ENCODE peak calls at places on chromosome 5, in ten cellular contexts. One of them, this sample, is unnamed.
A peak's percentile ranks its signal among the peaks of the same experiment; 100 is the strongest.

GRCh38 chr5:21452429-21452828 is 1400.7 kb downstream of the CDH12 start:
- DNase-seq in choroid plexus epithelial cell: no peak
- DNase-seq in AG09319: no peak
- DNase-seq in osteoblast: no peak
- DNase-seq in psoas muscle: no peak
- DNase-seq in GM06990: no peak
- DNase-seq in nephron progenitor cell: no peak
- DNase-seq in GM13976: no peak
- DNase-seq in WTC11: no peak
- DNase-seq in endodermal cell: no peak
- DNase-seq in this sample: no peak

GRCh38 chr5:24668050-24668449 is 23.3 kb upstream of the CDH10 start:
- DNase-seq in osteoblast: no peak
- DNase-seq in WTC11: no peak
- DNase-seq in psoas muscle: no peak
- DNase-seq in GM06990: no peak
- DNase-seq in choroid plexus epithelial cell: no peak
- DNase-seq in GM13976: no peak
- DNase-seq in AG09319: no peak
- DNase-seq in endodermal cell: no peak
- DNase-seq in nephron progenitor cell: no peak
- DNase-seq in this sample: no peak

GRCh38 chr5:109529520-109529919 is 119.7 kb upstream of the PJA2 start:
- DNase-seq in AG09319: no peak
- DNase-seq in WTC11: no peak
- DNase-seq in osteoblast: no peak
- DNase-seq in nephron progenitor cell: no peak
- DNase-seq in GM13976: no peak
- DNase-seq in GM06990: no peak
- DNase-seq in endodermal cell: no peak
- DNase-seq in psoas muscle: peak; percentile 17
- DNase-seq in choroid plexus epithelial cell: peak; percentile 61
- DNase-seq in this sample: no peak

GRCh38 chr5:8864053-8864452 is 681.8 kb downstream of the SEMA5A start:
- DNase-seq in WTC11: peak; percentile 68
- DNase-seq in nephron progenitor cell: no peak
- DNase-seq in psoas muscle: no peak
- DNase-seq in endodermal cell: peak; percentile 86
- DNase-seq in choroid plexus epithelial cell: peak; percentile 58
- DNase-seq in GM13976: no peak
- DNase-seq in GM06990: no peak
- DNase-seq in osteoblast: no peak
- DNase-seq in AG09319: no peak
- DNase-seq in this sample: peak; percentile 2

GRCh38 chr5:133287500-133287899 is 235.7 kb downstream of the HSPA4 start:
- DNase-seq in nephron progenitor cell: peak; percentile 62
- DNase-seq in psoas muscle: peak; percentile 62
- DNase-seq in GM13976: peak; percentile 57
- DNase-seq in WTC11: no peak
- DNase-seq in GM06990: no peak
- DNase-seq in endodermal cell: peak; percentile 89
- DNase-seq in choroid plexus epithelial cell: peak; percentile 70
- DNase-seq in AG09319: no peak
- DNase-seq in osteoblast: no peak
- DNase-seq in this sample: peak; percentile 66

GRCh38 chr5:181223729-181224389 is 778 bp downstream of the TRIM41 start:
- DNase-seq in psoas muscle: peak; percentile 67
- DNase-seq in osteoblast: no peak
- DNase-seq in endodermal cell: peak; percentile 93
- DNase-seq in nephron progenitor cell: peak; percentile 87
- DNase-seq in WTC11: peak; percentile 84
- DNase-seq in choroid plexus epithelial cell: peak; percentile 50
- DNase-seq in GM06990: no peak
- DNase-seq in AG09319: no peak
- DNase-seq in GM13976: peak; percentile 70
- DNase-seq in this sample: peak; percentile 78

GRCh38 chr5:150309101-150309897 is 6.6 kb upstream of the ARSI start:
- DNase-seq in nephron progenitor cell: peak; percentile 37
- DNase-seq in WTC11: no peak
- DNase-seq in GM13976: no peak
- DNase-seq in AG09319: no peak
- DNase-seq in GM06990: no peak
- DNase-seq in osteoblast: no peak
- DNase-seq in endodermal cell: no peak
- DNase-seq in psoas muscle: no peak
- DNase-seq in choroid plexus epithelial cell: no peak
- DNase-seq in this sample: no peak

GRCh38 chr5:154465169-154465568 is 12.9 kb downstream of the HAND1 start:
- DNase-seq in psoas muscle: no peak
- DNase-seq in nephron progenitor cell: no peak
- DNase-seq in osteoblast: no peak
- DNase-seq in AG09319: no peak
- DNase-seq in GM06990: no peak
- DNase-seq in choroid plexus epithelial cell: peak; percentile 71
- DNase-seq in GM13976: no peak
- DNase-seq in WTC11: no peak
- DNase-seq in endodermal cell: no peak
- DNase-seq in this sample: no peak

GRCh38 chr5:36240779-36241635 is 718 bp downstream of the NADK2 start:
- DNase-seq in choroid plexus epithelial cell: peak; percentile 66
- DNase-seq in GM13976: peak; percentile 69
- DNase-seq in AG09319: no peak
- DNase-seq in GM06990: no peak
- DNase-seq in nephron progenitor cell: peak; percentile 72
- DNase-seq in endodermal cell: peak; percentile 89
- DNase-seq in WTC11: peak; percentile 70
- DNase-seq in osteoblast: peak; percentile 92
- DNase-seq in psoas muscle: peak; percentile 60
- DNase-seq in this sample: peak; percentile 54

GRCh38 chr5:40292006-40292405 is 387.7 kb upstream of the PTGER4 start:
- DNase-seq in endodermal cell: no peak
- DNase-seq in nephron progenitor cell: no peak
- DNase-seq in GM06990: no peak
- DNase-seq in AG09319: no peak
- DNase-seq in WTC11: no peak
- DNase-seq in psoas muscle: no peak
- DNase-seq in choroid plexus epithelial cell: no peak
- DNase-seq in GM13976: no peak
- DNase-seq in osteoblast: no peak
- DNase-seq in this sample: no peak

GRCh38 chr5:181052928-181053759 is 13.1 kb downstream of the BTNL9 start:
- DNase-seq in choroid plexus epithelial cell: no peak
- DNase-seq in psoas muscle: no peak
- DNase-seq in endodermal cell: peak; percentile 70
- DNase-seq in WTC11: peak; percentile 37
- DNase-seq in nephron progenitor cell: peak; percentile 55
- DNase-seq in GM13976: peak; percentile 50
- DNase-seq in GM06990: peak; percentile 57
- DNase-seq in AG09319: no peak
- DNase-seq in osteoblast: peak; percentile 83
- DNase-seq in this sample: no peak

GRCh38 chr5:7881816-7882215 is 12.9 kb downstream of the MTRR start:
- DNase-seq in AG09319: no peak
- DNase-seq in endodermal cell: no peak
- DNase-seq in psoas muscle: no peak
- DNase-seq in GM06990: no peak
- DNase-seq in GM13976: no peak
- DNase-seq in nephron progenitor cell: no peak
- DNase-seq in osteoblast: no peak
- DNase-seq in choroid plexus epithelial cell: no peak
- DNase-seq in WTC11: no peak
- DNase-seq in this sample: no peak

GRCh38 chr5:2502970-2503594 is 248.4 kb downstream of the IRX2 start:
- DNase-seq in choroid plexus epithelial cell: no peak
- DNase-seq in WTC11: no peak
- DNase-seq in GM13976: no peak
- DNase-seq in nephron progenitor cell: no peak
- DNase-seq in AG09319: no peak
- DNase-seq in osteoblast: no peak
- DNase-seq in GM06990: no peak
- DNase-seq in psoas muscle: no peak
- DNase-seq in endodermal cell: no peak
- DNase-seq in this sample: no peak

GRCh38 chr5:78586251-78586650 is 62.3 kb downstream of the LHFPL2 start:
- DNase-seq in endodermal cell: no peak
- DNase-seq in osteoblast: peak; percentile 94
- DNase-seq in WTC11: no peak
- DNase-seq in GM06990: no peak
- DNase-seq in AG09319: peak; percentile 90
- DNase-seq in psoas muscle: peak; percentile 22
- DNase-seq in choroid plexus epithelial cell: peak; percentile 98
- DNase-seq in nephron progenitor cell: no peak
- DNase-seq in GM13976: no peak
- DNase-seq in this sample: peak; percentile 43

GRCh38 chr5:67063791-67064190 is 132.8 kb downstream of the CD180 start:
- DNase-seq in osteoblast: peak; percentile 52
- DNase-seq in nephron progenitor cell: no peak
- DNase-seq in AG09319: no peak
- DNase-seq in GM13976: no peak
- DNase-seq in choroid plexus epithelial cell: peak; percentile 88
- DNase-seq in psoas muscle: no peak
- DNase-seq in endodermal cell: no peak
- DNase-seq in WTC11: no peak
- DNase-seq in GM06990: no peak
- DNase-seq in this sample: no peak

GRCh38 chr5:122154491-122154890 is 25.1 kb downstream of the ZNF474 start:
- DNase-seq in AG09319: no peak
- DNase-seq in psoas muscle: no peak
- DNase-seq in osteoblast: no peak
- DNase-seq in endodermal cell: no peak
- DNase-seq in choroid plexus epithelial cell: no peak
- DNase-seq in nephron progenitor cell: no peak
- DNase-seq in WTC11: no peak
- DNase-seq in GM06990: no peak
- DNase-seq in GM13976: no peak
- DNase-seq in this sample: no peak

GRCh38 chr5:122153230-122153629 is 23.9 kb downstream of the ZNF474 start:
- DNase-seq in GM06990: no peak
- DNase-seq in endodermal cell: no peak
- DNase-seq in AG09319: no peak
- DNase-seq in osteoblast: peak; percentile 74
- DNase-seq in choroid plexus epithelial cell: peak; percentile 66
- DNase-seq in WTC11: no peak
- DNase-seq in nephron progenitor cell: no peak
- DNase-seq in psoas muscle: no peak
- DNase-seq in GM13976: no peak
- DNase-seq in this sample: no peak

GRCh38 chr5:122154910-122155309 is 25.6 kb downstream of the ZNF474 start:
- DNase-seq in GM06990: no peak
- DNase-seq in endodermal cell: no peak
- DNase-seq in osteoblast: peak; percentile 62
- DNase-seq in AG09319: no peak
- DNase-seq in choroid plexus epithelial cell: peak; percentile 97
- DNase-seq in nephron progenitor cell: no peak
- DNase-seq in WTC11: no peak
- DNase-seq in GM13976: no peak
- DNase-seq in psoas muscle: peak; percentile 42
- DNase-seq in this sample: no peak

GRCh38 chr5:122153774-122154173 is 24.4 kb downstream of the ZNF474 start:
- DNase-seq in choroid plexus epithelial cell: no peak
- DNase-seq in nephron progenitor cell: no peak
- DNase-seq in AG09319: no peak
- DNase-seq in WTC11: no peak
- DNase-seq in osteoblast: no peak
- DNase-seq in GM13976: no peak
- DNase-seq in psoas muscle: no peak
- DNase-seq in GM06990: no peak
- DNase-seq in endodermal cell: no peak
- DNase-seq in this sample: no peak

GRCh38 chr5:122156724-122157325 is 27.5 kb downstream of the ZNF474 start:
- DNase-seq in nephron progenitor cell: no peak
- DNase-seq in choroid plexus epithelial cell: peak; percentile 89
- DNase-seq in psoas muscle: no peak
- DNase-seq in AG09319: no peak
- DNase-seq in endodermal cell: no peak
- DNase-seq in GM13976: peak; percentile 28
- DNase-seq in osteoblast: no peak
- DNase-seq in GM06990: no peak
- DNase-seq in WTC11: no peak
- DNase-seq in this sample: no peak
- TF ChIP-seq CTCF in nephron progenitor cell: peak; percentile 35
- TF ChIP-seq CTCF in choroid plexus epithelial cell: peak; percentile 71
- TF ChIP-seq CTCF in psoas muscle: peak; percentile 23
- TF ChIP-seq CTCF in AG09319: peak; percentile 52
- TF ChIP-seq CTCF in endodermal cell: peak; percentile 75
- TF ChIP-seq CTCF in GM13976: no peak
- TF ChIP-seq CTCF in osteoblast: peak; percentile 63
- TF ChIP-seq CTCF in GM06990: peak; percentile 46
- TF ChIP-seq CTCF in WTC11: no peak
- TF ChIP-seq CTCF in this sample: peak; percentile 24

DNA sequence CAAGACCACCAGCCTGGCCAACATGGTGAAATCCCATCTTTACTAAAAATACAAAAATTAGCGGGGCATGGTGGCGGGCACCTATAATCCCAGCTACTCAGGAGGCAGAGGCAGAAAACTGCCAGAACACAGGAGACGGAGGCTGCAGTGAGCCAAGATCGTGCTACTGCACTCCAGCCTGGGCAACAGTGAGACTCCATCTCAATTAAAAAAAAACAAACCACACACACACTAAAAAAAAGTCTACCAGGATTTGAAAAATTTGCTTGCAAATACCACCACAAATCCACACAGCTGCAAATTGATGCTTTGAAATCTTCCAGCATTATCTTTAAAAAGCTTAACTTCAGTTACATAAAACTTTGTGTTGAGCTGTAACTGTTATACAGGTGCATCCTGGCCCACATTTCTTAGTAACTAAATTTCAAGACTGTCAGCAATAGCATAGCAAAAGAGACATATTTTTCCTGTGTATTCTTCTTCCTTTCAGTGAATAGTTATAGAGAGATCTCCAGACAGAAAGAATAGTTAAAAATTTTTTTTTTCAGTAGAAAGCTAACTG is 6.8 kb downstream of the CHD1 start:
- DNase-seq in osteoblast: no peak
- DNase-seq in psoas muscle: no peak
- DNase-seq in nephron progenitor cell: no peak
- DNase-seq in WTC11: no peak
- DNase-seq in AG09319: no peak
- DNase-seq in GM13976: no peak
- DNase-seq in choroid plexus epithelial cell: no peak
- DNase-seq in GM06990: no peak
- DNase-seq in endodermal cell: no peak
- DNase-seq in this sample: no peak
- TF ChIP-seq CTCF in osteoblast: no peak
- TF ChIP-seq CTCF in psoas muscle: no peak
- TF ChIP-seq CTCF in nephron progenitor cell: no peak
- TF ChIP-seq CTCF in WTC11: no peak
- TF ChIP-seq CTCF in AG09319: no peak
- TF ChIP-seq CTCF in GM13976: no peak
- TF ChIP-seq CTCF in choroid plexus epithelial cell: no peak
- TF ChIP-seq CTCF in GM06990: no peak
- TF ChIP-seq CTCF in endodermal cell: no peak
- TF ChIP-seq CTCF in this sample: no peak

GRCh38 chr5:135834639-135835529 is at the start of gene SLC25A48:
- DNase-seq in WTC11: peak; percentile 87
- DNase-seq in choroid plexus epithelial cell: no peak
- DNase-seq in endodermal cell: peak; percentile 96
- DNase-seq in GM13976: peak; percentile 73
- DNase-seq in AG09319: no peak
- DNase-seq in nephron progenitor cell: peak; percentile 86
- DNase-seq in GM06990: peak; percentile 40
- DNase-seq in osteoblast: no peak
- DNase-seq in psoas muscle: peak; percentile 58
- DNase-seq in this sample: peak; percentile 58
- TF ChIP-seq CTCF in WTC11: peak; percentile 9
- TF ChIP-seq CTCF in choroid plexus epithelial cell: no peak
- TF ChIP-seq CTCF in endodermal cell: peak; percentile 84
- TF ChIP-seq CTCF in GM13976: peak; percentile 31
- TF ChIP-seq CTCF in AG09319: peak; percentile 58
- TF ChIP-seq CTCF in nephron progenitor cell: peak; percentile 9
- TF ChIP-seq CTCF in GM06990: no peak
- TF ChIP-seq CTCF in osteoblast: peak; percentile 53
- TF ChIP-seq CTCF in psoas muscle: peak; percentile 15
- TF ChIP-seq CTCF in this sample: peak; percentile 55

GRCh38 chr5:137148656-137149055 is 350.5 kb downstream of the SPOCK1 start:
- DNase-seq in psoas muscle: no peak
- DNase-seq in GM13976: no peak
- DNase-seq in nephron progenitor cell: no peak
- DNase-seq in osteoblast: no peak
- DNase-seq in WTC11: no peak
- DNase-seq in AG09319: no peak
- DNase-seq in GM06990: no peak
- DNase-seq in choroid plexus epithelial cell: no peak
- DNase-seq in endodermal cell: no peak
- DNase-seq in this sample: no peak
- TF ChIP-seq CTCF in psoas muscle: no peak
- TF ChIP-seq CTCF in GM13976: no peak
- TF ChIP-seq CTCF in nephron progenitor cell: no peak
- TF ChIP-seq CTCF in osteoblast: no peak
- TF ChIP-seq CTCF in WTC11: no peak
- TF ChIP-seq CTCF in AG09319: no peak
- TF ChIP-seq CTCF in GM06990: no peak
- TF ChIP-seq CTCF in choroid plexus epithelial cell: no peak
- TF ChIP-seq CTCF in endodermal cell: no peak
- TF ChIP-seq CTCF in this sample: no peak

This sample was measured in activated CD8-positive, alpha-beta T cell treated with anti-CD3 and anti-CD28 coated beads for 36 hours.